ENCODE peak calls at places on chromosome 5, in seven cellular contexts. One of them, this sample, is unnamed.

GRCh38 chr5:61409568-61409967 is 77.5 kb downstream of the ZSWIM6 start:
- DNase-seq in MM.1S: no peak
- DNase-seq in neural progenitor cell: no peak
- DNase-seq in GM23248: peak
- DNase-seq in hepatocyte: peak
- DNase-seq in GM23338: no peak
- DNase-seq in PC-3: peak
- DNase-seq in this sample: no peak

GRCh38 chr5:33120671-33121070 is 320.1 kb upstream of the TARS1 start:
- DNase-seq in MM.1S: no peak
- DNase-seq in PC-3: no peak
- DNase-seq in GM23248: peak
- DNase-seq in hepatocyte: no peak
- DNase-seq in neural progenitor cell: no peak
- DNase-seq in GM23338: no peak
- DNase-seq in this sample: no peak

GRCh38 chr5:136374003-136374402 is 8.7 kb upstream of the TRPC7 start:
- DNase-seq in GM23248: peak
- DNase-seq in hepatocyte: peak
- DNase-seq in PC-3: peak
- DNase-seq in MM.1S: no peak
- DNase-seq in neural progenitor cell: peak
- DNase-seq in GM23338: peak
- DNase-seq in this sample: peak

GRCh38 chr5:31232273-31232888 is 38.9 kb downstream of the CDH6 start:
- DNase-seq in MM.1S: peak
- DNase-seq in hepatocyte: peak
- DNase-seq in GM23338: peak
- DNase-seq in neural progenitor cell: peak
- DNase-seq in GM23248: peak
- DNase-seq in PC-3: peak
- DNase-seq in this sample: peak

GRCh38 chr5:100641833-100642232 is 106.7 kb downstream of the FAM174A start:
- DNase-seq in PC-3: no peak
- DNase-seq in GM23248: no peak
- DNase-seq in neural progenitor cell: no peak
- DNase-seq in MM.1S: no peak
- DNase-seq in hepatocyte: no peak
- DNase-seq in GM23338: no peak
- DNase-seq in this sample: no peak

GRCh38 chr5:114477816-114478330 is 116.0 kb downstream of the KCNN2 start:
- DNase-seq in neural progenitor cell: no peak
- DNase-seq in PC-3: no peak
- DNase-seq in GM23248: no peak
- DNase-seq in MM.1S: no peak
- DNase-seq in GM23338: no peak
- DNase-seq in hepatocyte: no peak
- DNase-seq in this sample: no peak

GRCh38 chr5:140502834-140503233 is 44.6 kb upstream of the EIF4EBP3 start:
- DNase-seq in PC-3: no peak
- DNase-seq in GM23248: no peak
- DNase-seq in neural progenitor cell: no peak
- DNase-seq in hepatocyte: no peak
- DNase-seq in GM23338: no peak
- DNase-seq in MM.1S: no peak
- DNase-seq in this sample: no peak

GRCh38 chr5:9670371-9670770 is 40.2 kb upstream of the TAS2R1 start:
- DNase-seq in PC-3: no peak
- DNase-seq in neural progenitor cell: no peak
- DNase-seq in GM23248: no peak
- DNase-seq in GM23338: no peak
- DNase-seq in MM.1S: no peak
- DNase-seq in hepatocyte: no peak
- DNase-seq in this sample: no peak

GRCh38 chr5:149422429-149423286 is 43.6 kb upstream of the IL17B start:
- DNase-seq in MM.1S: no peak
- DNase-seq in neural progenitor cell: peak
- DNase-seq in PC-3: no peak
- DNase-seq in GM23248: peak
- DNase-seq in hepatocyte: peak
- DNase-seq in GM23338: peak
- DNase-seq in this sample: no peak

GRCh38 chr5:172775326-172776234 is 4.6 kb upstream of the DUSP1 start:
- DNase-seq in GM23338: no peak
- DNase-seq in GM23248: peak
- DNase-seq in neural progenitor cell: no peak
- DNase-seq in hepatocyte: peak
- DNase-seq in PC-3: peak
- DNase-seq in MM.1S: no peak
- DNase-seq in this sample: no peak

GRCh38 chr5:139640432-139641115 is 7.6 kb upstream of the CXXC5 start:
- DNase-seq in neural progenitor cell: no peak
- DNase-seq in GM23248: no peak
- DNase-seq in GM23338: peak
- DNase-seq in PC-3: no peak
- DNase-seq in MM.1S: no peak
- DNase-seq in hepatocyte: peak
- DNase-seq in this sample: no peak

GRCh38 chr5:104513194-104513602 is 950.6 kb upstream of the NUDT12 start:
- DNase-seq in neural progenitor cell: no peak
- DNase-seq in PC-3: peak
- DNase-seq in GM23248: peak
- DNase-seq in MM.1S: no peak
- DNase-seq in GM23338: no peak
- DNase-seq in hepatocyte: peak
- DNase-seq in this sample: no peak

GRCh38 chr5:43627028-43627427 is 24.0 kb downstream of the NNT start:
- DNase-seq in MM.1S: peak
- DNase-seq in neural progenitor cell: peak
- DNase-seq in GM23338: peak
- DNase-seq in hepatocyte: peak
- DNase-seq in GM23248: peak
- DNase-seq in PC-3: peak
- DNase-seq in this sample: peak

GRCh38 chr5:108295588-108296368 is 86.1 kb downstream of the FBXL17 start:
- DNase-seq in neural progenitor cell: no peak
- DNase-seq in hepatocyte: no peak
- DNase-seq in MM.1S: no peak
- DNase-seq in GM23248: peak
- DNase-seq in PC-3: peak
- DNase-seq in GM23338: no peak
- DNase-seq in this sample: no peak

GRCh38 chr5:148342371-148343048 is 7.2 kb downstream of the SPINK9 start:
- DNase-seq in GM23248: no peak
- DNase-seq in PC-3: peak
- DNase-seq in MM.1S: no peak
- DNase-seq in hepatocyte: no peak
- DNase-seq in neural progenitor cell: no peak
- DNase-seq in GM23338: no peak
- DNase-seq in this sample: no peak

GRCh38 chr5:66324357-66324756 is 180.3 kb downstream of the SREK1 start:
- DNase-seq in PC-3: no peak
- DNase-seq in GM23248: no peak
- DNase-seq in GM23338: no peak
- DNase-seq in neural progenitor cell: no peak
- DNase-seq in hepatocyte: no peak
- DNase-seq in MM.1S: no peak
- DNase-seq in this sample: no peak

GRCh38 chr5:61330341-61330878 is 1.6 kb upstream of the ZSWIM6 start:
- DNase-seq in hepatocyte: no peak
- DNase-seq in GM23338: peak
- DNase-seq in neural progenitor cell: peak
- DNase-seq in GM23248: peak
- DNase-seq in PC-3: peak
- DNase-seq in MM.1S: no peak
- DNase-seq in this sample: no peak

GRCh38 chr5:149834246-149834855 is 104.2 kb downstream of the PPARGC1B start:
- DNase-seq in neural progenitor cell: peak
- DNase-seq in hepatocyte: peak
- DNase-seq in GM23338: peak
- DNase-seq in GM23248: peak
- DNase-seq in MM.1S: peak
- DNase-seq in PC-3: peak
- DNase-seq in this sample: peak

GRCh38 chr5:72598461-72599433 is 91.5 kb upstream of the ZNF366 start:
- DNase-seq in PC-3: peak
- DNase-seq in GM23248: peak
- DNase-seq in GM23338: no peak
- DNase-seq in neural progenitor cell: no peak
- DNase-seq in MM.1S: no peak
- DNase-seq in hepatocyte: peak
- DNase-seq in this sample: peak

GRCh38 chr5:174935854-174936474 is 211.6 kb downstream of the MSX2 start:
- DNase-seq in neural progenitor cell: peak
- DNase-seq in hepatocyte: peak
- DNase-seq in PC-3: peak
- DNase-seq in GM23338: peak
- DNase-seq in MM.1S: peak
- DNase-seq in GM23248: peak
- DNase-seq in this sample: peak

GRCh38 chr5:54083851-54084250 is 226.5 kb downstream of the ARL15 start:
- DNase-seq in GM23338: no peak
- DNase-seq in PC-3: peak
- DNase-seq in neural progenitor cell: no peak
- DNase-seq in hepatocyte: no peak
- DNase-seq in MM.1S: no peak
- DNase-seq in GM23248: no peak
- DNase-seq in this sample: no peak

GRCh38 chr5:119373449-119373858 is 17.6 kb downstream of the TNFAIP8 start:
- DNase-seq in hepatocyte: no peak
- DNase-seq in PC-3: no peak
- DNase-seq in neural progenitor cell: no peak
- DNase-seq in GM23248: no peak
- DNase-seq in GM23338: no peak
- DNase-seq in MM.1S: no peak
- DNase-seq in this sample: no peak
- H3K4me2 ChIP-seq in hepatocyte: no peak
- H3K4me2 ChIP-seq in PC-3: no peak
- H3K4me2 ChIP-seq in neural progenitor cell: no peak
- H3K4me2 ChIP-seq in GM23248: no peak
- H3K4me2 ChIP-seq in GM23338: no peak
- H3K4me2 ChIP-seq in MM.1S: no peak
- H3K4me2 ChIP-seq in this sample: no peak

DNA sequence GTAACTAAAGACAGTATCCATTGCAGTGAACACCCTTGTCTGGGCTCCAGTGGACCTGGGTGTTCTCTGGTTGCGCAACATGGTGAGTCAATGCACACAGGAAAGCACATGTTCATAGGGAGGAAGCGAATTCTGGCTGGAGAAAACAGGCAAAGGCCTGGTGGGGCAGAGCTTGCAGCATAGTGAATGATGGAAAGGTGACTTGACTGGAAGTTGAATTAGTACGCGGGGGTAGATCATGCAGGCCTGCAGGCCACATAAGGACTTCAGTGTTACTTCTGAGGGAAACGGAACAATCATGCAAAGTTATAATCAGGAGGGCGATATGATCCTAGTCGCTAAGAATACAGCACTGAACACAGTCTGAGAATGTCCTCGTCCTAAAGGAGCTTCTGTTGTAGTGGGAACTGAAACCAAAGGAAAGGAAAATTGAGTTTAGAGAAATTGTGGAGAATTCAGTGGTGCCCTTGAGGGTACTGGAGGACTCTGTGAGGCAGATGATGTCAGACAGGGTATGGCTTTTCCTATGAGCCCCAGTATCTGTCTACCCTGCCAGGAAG is 71.9 kb upstream of the RANBP3L start:
- DNase-seq in neural progenitor cell: no peak
- DNase-seq in hepatocyte: peak
- DNase-seq in GM23248: peak
- DNase-seq in PC-3: peak
- DNase-seq in GM23338: no peak
- DNase-seq in MM.1S: no peak
- DNase-seq in this sample: no peak
- H2AFZ ChIP-seq in neural progenitor cell: no peak
- H2AFZ ChIP-seq in hepatocyte: no peak
- H2AFZ ChIP-seq in GM23248: peak
- H2AFZ ChIP-seq in PC-3: no peak
- H2AFZ ChIP-seq in GM23338: no peak
- H2AFZ ChIP-seq in MM.1S: no peak
- H2AFZ ChIP-seq in this sample: no peak

DNA sequence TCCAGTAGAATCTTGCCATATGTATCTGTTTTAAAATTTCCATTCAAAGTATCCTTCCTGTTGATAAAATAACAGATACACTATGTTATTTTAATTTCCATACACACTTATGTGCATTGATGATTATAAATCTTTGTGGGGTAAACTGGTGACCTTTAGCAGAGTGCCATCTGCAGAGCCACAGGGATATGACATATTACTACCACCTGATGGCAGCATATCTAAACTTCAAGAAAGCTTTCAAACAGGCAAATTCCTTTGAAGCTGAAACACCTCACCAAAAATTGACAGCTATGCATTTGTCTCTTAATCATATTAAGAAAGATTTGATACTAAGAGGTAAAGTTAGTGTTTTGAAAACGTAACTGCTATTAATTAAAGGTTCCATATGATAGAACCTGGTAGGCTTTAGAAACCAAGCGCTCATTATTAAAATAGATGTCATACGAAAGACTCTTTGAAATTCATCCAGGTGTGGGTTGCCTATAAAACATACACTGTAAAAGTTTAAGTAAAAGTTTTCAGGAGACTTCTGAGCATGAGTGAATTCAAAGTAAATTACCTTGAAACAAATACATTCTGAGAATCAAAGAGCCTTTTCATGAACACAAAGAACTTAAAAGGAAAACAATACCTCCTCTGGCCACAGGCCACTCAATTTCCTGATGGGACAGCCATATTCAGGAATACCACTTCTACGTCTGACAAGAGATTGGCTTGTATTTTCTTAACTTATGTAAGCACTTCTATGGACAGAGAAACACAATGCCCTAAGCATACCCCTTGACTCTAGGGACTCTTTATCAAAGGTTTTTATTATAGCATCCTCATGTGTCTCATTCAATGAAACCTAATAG is 93.3 kb downstream of the KIAA0825 start:
- DNase-seq in PC-3: peak
- DNase-seq in GM23338: peak
- DNase-seq in MM.1S: peak
- DNase-seq in GM23248: peak
- DNase-seq in hepatocyte: peak
- DNase-seq in neural progenitor cell: peak
- DNase-seq in this sample: peak
- TF ChIP-seq EZH2phosphoT487 in PC-3: no peak
- TF ChIP-seq EZH2phosphoT487 in GM23338: no peak
- TF ChIP-seq EZH2phosphoT487 in MM.1S: no peak
- TF ChIP-seq EZH2phosphoT487 in GM23248: no peak
- TF ChIP-seq EZH2phosphoT487 in hepatocyte: no peak
- TF ChIP-seq EZH2phosphoT487 in neural progenitor cell: no peak
- TF ChIP-seq EZH2phosphoT487 in this sample: no peak

DNA sequence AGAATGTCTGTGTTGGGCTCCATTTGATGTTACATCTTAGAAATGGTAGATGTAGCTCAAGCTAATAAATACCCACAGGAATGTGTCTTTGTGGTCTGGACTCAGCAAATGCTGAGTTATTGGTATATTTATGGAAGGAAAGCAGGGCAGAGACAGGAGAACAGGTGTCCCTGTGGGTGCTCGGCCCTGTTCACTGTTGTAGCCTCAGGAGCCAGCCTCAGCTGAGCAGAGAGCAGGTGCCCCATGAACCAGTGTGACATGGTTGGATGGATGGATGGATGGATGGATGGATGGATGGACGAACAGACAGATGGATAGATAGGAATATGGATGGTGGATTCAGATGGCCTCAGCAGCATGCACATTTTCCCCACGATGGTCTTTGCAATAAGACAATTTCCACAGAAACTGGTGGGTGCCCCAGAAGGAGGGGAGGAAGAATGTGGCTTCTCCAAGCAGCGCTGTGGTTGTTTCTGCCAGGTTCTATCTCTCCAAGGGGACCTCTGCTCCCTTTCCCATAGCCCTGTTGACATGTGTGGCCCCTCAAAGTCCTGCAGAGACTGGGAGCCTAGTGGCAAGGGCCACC is 8.2 kb upstream of the IRF1 start:
- DNase-seq in PC-3: peak
- DNase-seq in GM23338: no peak
- DNase-seq in GM23248: no peak
- DNase-seq in hepatocyte: peak
- DNase-seq in MM.1S: peak
- DNase-seq in neural progenitor cell: no peak
- DNase-seq in this sample: no peak
- H3K4me2 ChIP-seq in PC-3: no peak
- H3K4me2 ChIP-seq in GM23338: no peak
- H3K4me2 ChIP-seq in GM23248: no peak
- H3K4me2 ChIP-seq in hepatocyte: no peak
- H3K4me2 ChIP-seq in MM.1S: peak
- H3K4me2 ChIP-seq in neural progenitor cell: no peak
- H3K4me2 ChIP-seq in this sample: no peak